ENCODE peak calls at places on chromosomes 2 and 18, in five cellular contexts. One of them, this sample, is unnamed.

GRCh38 chr18:47968721-47969120 is 38.3 kb upstream of the SMAD2 start:
- DNase-seq in GM12865: no peak
- DNase-seq in fibroblast of mammary gland: no peak
- DNase-seq in ascending aorta: no peak
- DNase-seq in CD8-positive, alpha-beta T cell: no peak
- DNase-seq in this sample: no peak

GRCh38 chr2:236172866-236173733 is 4.9 kb upstream of the GBX2 start:
- DNase-seq in ascending aorta: no peak
- DNase-seq in GM12865: no peak
- DNase-seq in CD8-positive, alpha-beta T cell: no peak
- DNase-seq in fibroblast of mammary gland: no peak
- DNase-seq in this sample: peak

GRCh38 chr2:133390151-133390550 is 178.1 kb downstream of the NCKAP5 start:
- DNase-seq in ascending aorta: no peak
- DNase-seq in CD8-positive, alpha-beta T cell: no peak
- DNase-seq in fibroblast of mammary gland: no peak
- DNase-seq in GM12865: no peak
- DNase-seq in this sample: no peak

GRCh38 chr2:217797661-217798069 is 205.1 kb downstream of the TNS1 start:
- DNase-seq in CD8-positive, alpha-beta T cell: no peak
- DNase-seq in GM12865: no peak
- DNase-seq in fibroblast of mammary gland: peak
- DNase-seq in ascending aorta: peak
- DNase-seq in this sample: peak

GRCh38 chr2:237242091-237242536 is 156.4 kb downstream of the COPS8 start:
- DNase-seq in GM12865: no peak
- DNase-seq in ascending aorta: no peak
- DNase-seq in fibroblast of mammary gland: peak
- DNase-seq in CD8-positive, alpha-beta T cell: no peak
- DNase-seq in this sample: no peak

GRCh38 chr2:75602724-75603342 is 42.1 kb upstream of the EVA1A start:
- DNase-seq in GM12865: no peak
- DNase-seq in ascending aorta: no peak
- DNase-seq in fibroblast of mammary gland: peak
- DNase-seq in CD8-positive, alpha-beta T cell: no peak
- DNase-seq in this sample: no peak

GRCh38 chr2:108412995-108413726 is 35.4 kb downstream of the SULT1C4 start:
- DNase-seq in ascending aorta: no peak
- DNase-seq in fibroblast of mammary gland: peak
- DNase-seq in CD8-positive, alpha-beta T cell: no peak
- DNase-seq in GM12865: no peak
- DNase-seq in this sample: no peak

GRCh38 chr2:80706541-80706940 is 402.0 kb upstream of the LRRTM1 start:
- DNase-seq in fibroblast of mammary gland: no peak
- DNase-seq in ascending aorta: no peak
- DNase-seq in GM12865: no peak
- DNase-seq in CD8-positive, alpha-beta T cell: no peak
- DNase-seq in this sample: no peak

GRCh38 chr2:188978291-188979081 is 4.3 kb downstream of the COL3A1 start:
- DNase-seq in ascending aorta: no peak
- DNase-seq in fibroblast of mammary gland: peak
- DNase-seq in GM12865: peak
- DNase-seq in CD8-positive, alpha-beta T cell: no peak
- DNase-seq in this sample: peak

DNA sequence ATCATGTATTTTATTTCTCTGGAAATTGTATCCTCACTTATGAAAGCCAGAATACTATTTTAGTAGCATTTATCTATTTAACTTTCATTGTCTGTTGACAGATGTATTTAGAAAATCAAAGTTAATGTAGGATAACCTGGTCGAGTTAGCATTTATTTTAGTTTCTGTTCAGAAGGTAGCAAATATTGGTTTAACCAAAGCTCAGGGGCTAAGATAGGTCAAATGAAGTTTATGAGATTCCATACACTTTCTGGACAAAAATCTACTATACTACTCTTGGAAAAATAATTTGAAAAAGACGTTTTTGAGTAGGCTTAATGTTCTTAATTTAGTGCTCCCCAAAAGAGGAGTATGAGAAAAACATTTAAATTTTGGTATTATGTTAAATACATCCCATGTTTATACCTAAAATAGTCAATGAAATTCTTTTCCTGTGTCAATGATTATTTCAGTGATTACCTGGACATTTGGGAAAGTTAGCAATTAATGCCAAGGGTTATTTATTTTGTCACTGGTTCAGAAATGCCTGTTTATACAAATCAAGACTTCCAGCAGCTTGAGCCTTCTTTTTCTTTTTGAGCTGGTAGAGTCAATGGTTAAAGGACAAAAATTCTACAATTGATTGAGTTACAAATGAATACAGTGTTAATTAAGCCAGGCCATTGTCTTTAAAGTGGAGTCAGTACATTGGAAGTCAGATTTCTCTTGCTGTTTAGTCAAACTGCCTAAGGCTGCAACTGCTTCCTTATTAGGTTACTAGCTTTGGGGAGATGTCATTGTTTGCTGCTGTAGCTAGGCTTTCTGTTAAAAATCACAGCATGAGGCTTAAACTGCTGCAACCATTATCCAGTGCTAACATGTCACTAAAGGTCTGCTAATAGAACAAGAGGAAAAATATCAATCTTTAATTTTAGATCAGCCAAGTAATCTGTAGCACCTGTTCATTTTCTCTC is 182.3 kb downstream of the CAMKMT start:
- DNase-seq in ascending aorta: no peak
- DNase-seq in GM12865: no peak
- DNase-seq in fibroblast of mammary gland: no peak
- DNase-seq in CD8-positive, alpha-beta T cell: no peak
- DNase-seq in this sample: no peak
- H3K4me3 ChIP-seq in ascending aorta: no peak
- H3K4me3 ChIP-seq in GM12865: no peak
- H3K4me3 ChIP-seq in fibroblast of mammary gland: no peak
- H3K4me3 ChIP-seq in CD8-positive, alpha-beta T cell: no peak
- H3K4me3 ChIP-seq in this sample: no peak

DNA sequence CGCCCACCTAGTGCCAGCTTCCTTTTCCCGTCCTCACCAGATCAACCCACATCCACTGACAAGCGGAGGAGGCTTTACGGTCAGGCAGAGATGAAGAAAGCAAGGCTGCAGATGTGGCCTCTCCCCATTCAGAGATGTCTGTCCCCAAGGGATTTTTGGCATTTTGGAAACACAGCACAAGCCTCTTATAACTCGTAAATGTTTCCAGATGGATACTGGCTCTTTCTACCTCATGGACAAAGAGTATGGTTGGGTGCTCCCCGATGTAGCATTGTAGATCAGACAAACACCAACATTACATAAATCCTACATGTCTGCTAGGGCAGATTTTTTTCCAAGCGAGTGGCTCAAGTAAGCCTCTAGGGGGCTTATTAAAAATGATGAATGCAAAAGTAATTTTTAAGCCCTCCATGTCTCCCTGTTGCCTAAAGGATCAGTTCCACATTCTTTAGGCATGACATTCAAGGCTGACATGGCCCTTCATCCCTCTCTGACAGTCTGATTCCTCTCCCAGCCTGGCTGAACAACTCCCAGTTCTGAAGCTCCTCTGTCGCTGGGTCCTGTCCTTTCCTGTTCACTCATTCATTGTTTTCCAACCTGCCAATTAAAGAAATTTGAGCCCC is 11.7 kb downstream of the VIT start:
- DNase-seq in GM12865: no peak
- DNase-seq in fibroblast of mammary gland: peak
- DNase-seq in ascending aorta: no peak
- DNase-seq in CD8-positive, alpha-beta T cell: no peak
- DNase-seq in this sample: peak
- TF ChIP-seq CTCF in GM12865: no peak
- TF ChIP-seq CTCF in fibroblast of mammary gland: peak
- TF ChIP-seq CTCF in ascending aorta: no peak
- TF ChIP-seq CTCF in CD8-positive, alpha-beta T cell: no peak
- TF ChIP-seq CTCF in this sample: no peak

GRCh38 chr18:56565596-56566355 is 72.6 kb downstream of the TXNL1 start:
- DNase-seq in GM12865: no peak
- DNase-seq in ascending aorta: no peak
- DNase-seq in CD8-positive, alpha-beta T cell: no peak
- DNase-seq in fibroblast of mammary gland: peak
- DNase-seq in this sample: no peak
- H3K4me3 ChIP-seq in GM12865: no peak
- H3K4me3 ChIP-seq in ascending aorta: no peak
- H3K4me3 ChIP-seq in CD8-positive, alpha-beta T cell: no peak
- H3K4me3 ChIP-seq in fibroblast of mammary gland: no peak
- H3K4me3 ChIP-seq in this sample: no peak

GRCh38 chr2:200790185-200790584 is 21.5 kb upstream of the BZW1 start:
- DNase-seq in GM12865: no peak
- DNase-seq in ascending aorta: no peak
- DNase-seq in fibroblast of mammary gland: no peak
- DNase-seq in CD8-positive, alpha-beta T cell: no peak
- DNase-seq in this sample: no peak
- TF ChIP-seq CTCF in GM12865: no peak
- TF ChIP-seq CTCF in ascending aorta: no peak
- TF ChIP-seq CTCF in fibroblast of mammary gland: no peak
- TF ChIP-seq CTCF in CD8-positive, alpha-beta T cell: no peak
- TF ChIP-seq CTCF in this sample: no peak

GRCh38 chr2:53818854-53819435 is 32.1 kb downstream of the ERLEC1 start:
- DNase-seq in ascending aorta: no peak
- DNase-seq in fibroblast of mammary gland: no peak
- DNase-seq in CD8-positive, alpha-beta T cell: no peak
- DNase-seq in GM12865: no peak
- DNase-seq in this sample: no peak

GRCh38 chr2:53819627-53820026 is 32.8 kb downstream of the ERLEC1 start:
- DNase-seq in CD8-positive, alpha-beta T cell: no peak
- DNase-seq in ascending aorta: no peak
- DNase-seq in GM12865: no peak
- DNase-seq in fibroblast of mammary gland: no peak
- DNase-seq in this sample: no peak

GRCh38 chr2:53820711-53821110 is 33.9 kb downstream of the ERLEC1 start:
- DNase-seq in ascending aorta: no peak
- DNase-seq in fibroblast of mammary gland: no peak
- DNase-seq in GM12865: no peak
- DNase-seq in CD8-positive, alpha-beta T cell: no peak
- DNase-seq in this sample: no peak

GRCh38 chr2:53821810-53822209 is 35.0 kb downstream of the ERLEC1 start:
- DNase-seq in ascending aorta: no peak
- DNase-seq in GM12865: no peak
- DNase-seq in fibroblast of mammary gland: no peak
- DNase-seq in CD8-positive, alpha-beta T cell: no peak
- DNase-seq in this sample: no peak

DNA sequence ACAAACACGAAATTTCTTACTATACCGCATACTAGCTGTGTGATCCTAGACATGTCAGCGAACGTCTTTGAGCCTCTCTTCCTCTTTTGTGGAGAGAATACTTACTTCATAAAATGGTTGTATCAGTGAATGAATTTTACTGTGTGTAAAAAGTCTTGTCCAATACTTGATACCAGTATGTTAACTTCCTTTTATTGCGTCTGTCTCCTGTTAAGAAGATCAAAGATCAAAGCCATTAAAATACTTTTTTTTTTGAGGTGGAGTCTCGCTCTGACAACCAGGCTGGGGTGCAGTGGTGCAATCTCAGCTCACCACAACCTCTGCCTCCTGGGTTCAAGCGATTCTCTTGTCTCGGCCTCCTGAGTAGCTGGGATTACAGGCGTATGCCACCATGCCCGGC is 33.2 kb downstream of the ERLEC1 start:
- DNase-seq in CD8-positive, alpha-beta T cell: no peak
- DNase-seq in GM12865: no peak
- DNase-seq in fibroblast of mammary gland: no peak
- DNase-seq in ascending aorta: no peak
- DNase-seq in this sample: no peak
- H3K4me3 ChIP-seq in CD8-positive, alpha-beta T cell: no peak
- H3K4me3 ChIP-seq in GM12865: no peak
- H3K4me3 ChIP-seq in fibroblast of mammary gland: no peak
- H3K4me3 ChIP-seq in ascending aorta: no peak
- H3K4me3 ChIP-seq in this sample: no peak

GRCh38 chr18:644395-645004 is 13.0 kb upstream of the TYMS start:
- DNase-seq in GM12865: no peak
- DNase-seq in CD8-positive, alpha-beta T cell: no peak
- DNase-seq in fibroblast of mammary gland: no peak
- DNase-seq in ascending aorta: no peak
- DNase-seq in this sample: no peak
- TF ChIP-seq CTCF in GM12865: no peak
- TF ChIP-seq CTCF in CD8-positive, alpha-beta T cell: no peak
- TF ChIP-seq CTCF in fibroblast of mammary gland: peak
- TF ChIP-seq CTCF in ascending aorta: no peak
- TF ChIP-seq CTCF in this sample: no peak

DNA sequence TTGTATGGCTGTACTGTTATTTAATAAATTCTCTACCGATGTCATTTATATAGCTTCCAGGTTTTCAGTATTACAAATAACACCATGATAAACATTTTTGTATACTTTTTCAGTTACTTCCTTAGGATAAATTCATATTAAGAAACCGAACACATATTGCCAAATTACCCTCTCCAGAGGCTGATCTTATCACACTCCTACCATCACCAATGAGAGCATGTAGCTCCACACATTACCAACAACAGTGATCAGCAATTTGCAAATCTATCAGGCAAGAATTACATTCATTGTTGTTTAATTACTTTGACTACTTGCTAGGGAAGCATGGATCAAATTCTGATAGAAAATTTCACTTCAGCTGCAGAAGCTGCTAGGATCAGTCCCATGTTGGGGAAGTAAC is 5.8 kb upstream of the NDUFV2 start:
- DNase-seq in CD8-positive, alpha-beta T cell: no peak
- DNase-seq in ascending aorta: no peak
- DNase-seq in fibroblast of mammary gland: no peak
- DNase-seq in GM12865: no peak
- DNase-seq in this sample: no peak
- H3K4me3 ChIP-seq in CD8-positive, alpha-beta T cell: no peak
- H3K4me3 ChIP-seq in ascending aorta: no peak
- H3K4me3 ChIP-seq in fibroblast of mammary gland: no peak
- H3K4me3 ChIP-seq in GM12865: no peak
- H3K4me3 ChIP-seq in this sample: no peak

DNA sequence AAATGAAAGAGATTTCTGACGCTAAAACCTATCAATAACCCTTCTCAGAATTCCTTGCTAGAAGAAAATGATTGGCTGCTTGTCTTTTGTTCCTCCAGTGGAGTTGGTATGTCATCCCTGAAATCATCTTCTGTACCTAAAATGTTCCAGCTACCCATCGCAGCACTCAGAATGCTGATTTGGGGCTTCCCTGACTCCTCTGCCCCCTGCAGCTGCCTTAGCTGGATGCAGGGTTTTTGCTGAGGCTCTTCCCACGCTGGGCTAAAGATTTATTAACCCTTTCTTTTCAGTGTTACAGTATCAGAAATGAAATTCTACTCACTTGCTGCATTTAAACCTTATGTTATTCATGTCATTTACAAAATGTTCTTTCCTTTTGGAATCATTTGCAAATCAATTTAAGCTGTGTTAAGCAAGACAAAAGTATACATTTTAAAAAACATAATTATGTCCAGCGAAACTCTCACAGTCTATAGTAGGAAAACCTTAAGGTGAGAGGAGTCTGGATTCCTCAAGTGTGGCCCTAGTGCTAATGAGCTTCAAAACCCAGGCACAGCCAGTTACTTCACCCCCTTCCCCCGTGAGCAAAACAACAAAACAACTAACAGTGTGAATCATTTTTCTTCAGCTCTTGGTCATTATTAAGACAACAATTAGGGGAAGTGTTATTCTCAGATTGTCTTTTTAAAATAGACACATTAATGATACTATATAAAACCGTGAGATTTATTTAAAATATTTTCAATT is 32.8 kb downstream of the PKP4 start:
- DNase-seq in GM12865: no peak
- DNase-seq in ascending aorta: no peak
- DNase-seq in CD8-positive, alpha-beta T cell: no peak
- DNase-seq in fibroblast of mammary gland: no peak
- DNase-seq in this sample: no peak
- TF ChIP-seq CTCF in GM12865: no peak
- TF ChIP-seq CTCF in ascending aorta: no peak
- TF ChIP-seq CTCF in CD8-positive, alpha-beta T cell: no peak
- TF ChIP-seq CTCF in fibroblast of mammary gland: no peak
- TF ChIP-seq CTCF in this sample: no peak

GRCh38 chr2:121006783-121007489 is 271.3 kb downstream of the GLI2 start:
- DNase-seq in fibroblast of mammary gland: no peak
- DNase-seq in CD8-positive, alpha-beta T cell: no peak
- DNase-seq in GM12865: no peak
- DNase-seq in ascending aorta: no peak
- DNase-seq in this sample: peak
- H3K4me3 ChIP-seq in fibroblast of mammary gland: no peak
- H3K4me3 ChIP-seq in CD8-positive, alpha-beta T cell: no peak
- H3K4me3 ChIP-seq in GM12865: no peak
- H3K4me3 ChIP-seq in ascending aorta: no peak
- H3K4me3 ChIP-seq in this sample: no peak